ENCODE peak calls at places on chromosomes 2 and 18, in ten cellular contexts. I is endothelial cell of umbilical vein; S is tibial artery; T is CD8-positive, alpha-beta T cell; P is GM23338; K is hepatocyte; H is cardiac muscle cell; A is A549; E is breast epithelium; B is neural progenitor cell. R is an unnamed sample. For H3K4me1, the result is how much of the 10 kb centered on the place peaks cover.

GRCh38 chr2:239745790-239746308 is 279.3 kb downstream of the NDUFA10 start:
- DNase-seq in K (no peak), B (peak), H (no peak), S (no peak), I (no peak), E (no peak), A (no peak), P (no peak), T (no peak), R (no peak)

GRCh38 chr2:219124379-219125110 is 36.1 kb downstream of the NHEJ1 start:
- DNase-seq in K (peak), I (no peak), B (no peak), T (no peak), S (no peak), A (no peak), E (no peak), H (no peak), P (no peak), R (no peak)

GRCh38 chr2:45607701-45608100 is 3.4 kb downstream of the SRBD1 start:
- DNase-seq in S (no peak), T (no peak), P (peak), I (peak), H (peak), B (peak), K (peak), E (no peak), A (peak), R (no peak)

GRCh38 chr2:216553093-216553478 is 54.4 kb downstream of the RPL37A start:
- DNase-seq in K (no peak), E (no peak), B (no peak), H (no peak), T (no peak), I (no peak), A (no peak), S (no peak), P (peak), R (no peak)

GRCh38 chr18:44704137-44704791 is 23.6 kb downstream of the SETBP1 start:
- DNase-seq in B (no peak), E (no peak), H (no peak), T (no peak), P (no peak), A (no peak), S (no peak), I (no peak), K (no peak), R (no peak)

GRCh38 chr2:183010112-183010511 is 28.1 kb downstream of the NCKAP1 start:
- DNase-seq in B (peak), A (peak), K (peak), E (no peak), S (no peak), T (no peak), P (peak), H (peak), I (peak), R (no peak)

GRCh38 chr2:183078163-183078466 is 432 bp upstream of the DUSP19 start:
- DNase-seq in P (peak), T (no peak), H (peak), E (no peak), S (no peak), K (peak), A (no peak), B (no peak), I (no peak), R (no peak)

GRCh38 chr2:30339071-30339470 is 107.7 kb downstream of the LBH start:
- DNase-seq in S (no peak), I (no peak), P (no peak), T (no peak), E (no peak), K (no peak), B (no peak), H (no peak), A (no peak), R (no peak)

GRCh38 chr2:181847729-181848128 is 43.8 kb upstream of the ITPRID2 start:
- DNase-seq in P (no peak), I (no peak), S (no peak), A (no peak), B (no peak), K (no peak), E (no peak), T (no peak), H (no peak), R (no peak)

GRCh38 chr2:98479959-98480524 is 35.4 kb downstream of the INPP4A start:
- DNase-seq in B (no peak), I (peak), S (no peak), E (no peak), P (peak), K (peak), T (no peak), A (no peak), H (peak), R (no peak)

GRCh38 chr18:38427234-38427633 is 861.6 kb upstream of the CELF4 start:
- DNase-seq in A (no peak), I (no peak), T (no peak), S (no peak), E (no peak), K (no peak), P (no peak), B (peak), H (peak), R (no peak)

GRCh38 chr2:22579341-22579740 is 805.6 kb upstream of the KLHL29 start:
- DNase-seq in S (no peak), P (no peak), H (no peak), I (no peak), A (no peak), E (no peak), T (no peak), K (no peak), B (no peak), R (no peak)

GRCh38 chr2:126796931-126797621 is 101.6 kb upstream of the TEX51 start:
- DNase-seq in T (no peak), I (no peak), H (no peak), P (no peak), S (no peak), K (no peak), B (no peak), E (peak), A (no peak), R (no peak)

GRCh38 chr18:9337875-9338274 is 3.3 kb downstream of the TWSG1 start:
- DNase-seq in A (no peak), B (no peak), E (no peak), P (no peak), K (no peak), T (no peak), H (no peak), I (peak), S (no peak), R (no peak)

GRCh38 chr2:206392118-206392517 is 51.2 kb upstream of the ADAM23 start:
- DNase-seq in H (peak), I (peak), A (peak), T (no peak), E (no peak), S (no peak), B (peak), P (peak), K (peak), R (no peak)

GRCh38 chr2:237695201-237695780 is 67.9 kb downstream of the LRRFIP1 start:
- DNase-seq in K (peak), B (no peak), I (peak), S (no peak), T (no peak), A (peak), E (no peak), P (no peak), H (no peak), R (peak)

GRCh38 chr2:201908901-201909300 is 102.6 kb downstream of the CDK15 start:
- DNase-seq in B (no peak), P (no peak), H (no peak), S (no peak), I (no peak), E (no peak), K (no peak), A (no peak), T (no peak), R (no peak)

GRCh38 chr18:24055878-24056277 is 41.3 kb downstream of the TTC39C start:
- DNase-seq in S (no peak), A (no peak), H (peak), E (no peak), P (no peak), I (no peak), B (peak), K (no peak), T (no peak), R (no peak)

GRCh38 chr2:40405440-40405839 is 46.5 kb downstream of the SLC8A1 start:
- DNase-seq in A (no peak), S (no peak), I (no peak), H (no peak), P (no peak), E (no peak), T (no peak), B (no peak), K (no peak), R (no peak)

GRCh38 chr2:41967426-41968181 is 80.2 kb upstream of the PKDCC start:
- DNase-seq in A (peak), E (no peak), T (no peak), S (peak), K (no peak), B (no peak), H (no peak), I (peak), P (no peak), R (no peak)

GRCh38 chr2:1591978-1592907 is 152.1 kb downstream of the PXDN start:
- DNase-seq in B (peak), A (peak), I (peak), S (peak), H (peak), T (no peak), E (no peak), K (peak), P (peak), R (peak)

GRCh38 chr2:41405429-41405828 is 642.4 kb upstream of the PKDCC start:
- DNase-seq in S (no peak), A (no peak), T (no peak), E (no peak), I (no peak), H (no peak), P (no peak), B (no peak), K (no peak), R (no peak)

GRCh38 chr2:207881902-207882301 is 112.2 kb upstream of the FZD5 start:
- DNase-seq in A (no peak), I (no peak), K (no peak), E (no peak), B (no peak), T (no peak), P (no peak), S (no peak), H (no peak), R (no peak)

GRCh38 chr2:121803503-121803902 is 48.1 kb downstream of the TSN start:
- DNase-seq in E (no peak), K (no peak), A (no peak), H (no peak), S (no peak), B (no peak), I (no peak), T (no peak), P (peak), R (no peak)

GRCh38 chr2:113173563-113174368 is at the start of gene PSD4:
- DNase-seq in B (no peak), A (no peak), E (peak), H (no peak), K (no peak), I (no peak), P (no peak), S (peak), T (peak), R (peak)

GRCh38 chr2:240407090-240407489 is 28.4 kb upstream of the GPC1 start:
- DNase-seq in S (peak), K (no peak), B (no peak), P (no peak), T (no peak), I (no peak), A (no peak), H (no peak), E (peak), R (peak)

GRCh38 chr2:69046221-69046662 is 33.3 kb downstream of the ANTXR1 start:
- DNase-seq in K (no peak), E (no peak), H (no peak), A (peak), I (peak), T (no peak), P (no peak), S (no peak), B (no peak), R (no peak)

GRCh38 chr2:225122582-225123486 is 80.6 kb upstream of the DOCK10 start:
- DNase-seq in H (peak), I (peak), E (no peak), K (peak), B (peak), S (no peak), T (no peak), A (peak), P (peak), R (no peak)

GRCh38 chr2:54073796-54074195 is 41.6 kb upstream of the ACYP2 start:
- DNase-seq in T (no peak), P (no peak), E (no peak), I (peak), S (no peak), B (no peak), K (peak), A (peak), H (no peak), R (no peak)

GRCh38 chr18:36298113-36298701 is 694 bp downstream of the FHOD3 start:
- DNase-seq in K (no peak), H (peak), T (no peak), P (peak), S (no peak), B (peak), I (no peak), A (no peak), E (no peak), R (no peak)

GRCh38 chr2:58039170-58039611 is 7.4 kb upstream of the VRK2 start:
- DNase-seq in H (no peak), E (no peak), K (no peak), A (no peak), S (no peak), P (no peak), I (peak), B (no peak), T (no peak), R (no peak)

GRCh38 chr2:62382757-62383156 is 123.2 kb downstream of the TMEM17 start:
- DNase-seq in H (no peak), P (no peak), E (no peak), K (no peak), B (no peak), S (no peak), A (no peak), T (no peak), I (peak), R (no peak)

GRCh38 chr2:10347559-10347941 is 44.8 kb downstream of the HPCAL1 start:
- DNase-seq in E (no peak), K (no peak), B (no peak), H (no peak), A (no peak), T (no peak), P (no peak), I (peak), S (no peak), R (no peak)

GRCh38 chr2:142716463-142717242 is 160.8 kb upstream of the KYNU start:
- DNase-seq in I (peak), K (no peak), B (peak), E (no peak), H (peak), P (peak), S (peak), A (no peak), T (no peak), R (no peak)

GRCh38 chr2:121075006-121075545 is 209.9 kb downstream of the TFCP2L1 start:
- DNase-seq in P (peak), E (no peak), S (peak), A (peak), H (peak), T (no peak), K (peak), B (peak), I (peak), R (no peak)

GRCh38 chr18:3816601-3817363 is 366.8 kb downstream of the TGIF1 start:
- DNase-seq in H (no peak), B (no peak), K (peak), S (no peak), A (peak), T (no peak), I (peak), E (no peak), P (no peak), R (no peak)

GRCh38 chr18:56221195-56222065 is 417.0 kb downstream of the TXNL1 start:
- DNase-seq in A (no peak), K (no peak), E (no peak), H (no peak), S (no peak), T (no peak), P (no peak), B (no peak), I (no peak), R (no peak)

GRCh38 chr2:159265171-159265576 is 21.3 kb downstream of the WDSUB1 start:
- DNase-seq in T (no peak), S (no peak), B (no peak), A (peak), I (no peak), E (no peak), H (peak), P (peak), K (no peak), R (no peak)

DNA sequence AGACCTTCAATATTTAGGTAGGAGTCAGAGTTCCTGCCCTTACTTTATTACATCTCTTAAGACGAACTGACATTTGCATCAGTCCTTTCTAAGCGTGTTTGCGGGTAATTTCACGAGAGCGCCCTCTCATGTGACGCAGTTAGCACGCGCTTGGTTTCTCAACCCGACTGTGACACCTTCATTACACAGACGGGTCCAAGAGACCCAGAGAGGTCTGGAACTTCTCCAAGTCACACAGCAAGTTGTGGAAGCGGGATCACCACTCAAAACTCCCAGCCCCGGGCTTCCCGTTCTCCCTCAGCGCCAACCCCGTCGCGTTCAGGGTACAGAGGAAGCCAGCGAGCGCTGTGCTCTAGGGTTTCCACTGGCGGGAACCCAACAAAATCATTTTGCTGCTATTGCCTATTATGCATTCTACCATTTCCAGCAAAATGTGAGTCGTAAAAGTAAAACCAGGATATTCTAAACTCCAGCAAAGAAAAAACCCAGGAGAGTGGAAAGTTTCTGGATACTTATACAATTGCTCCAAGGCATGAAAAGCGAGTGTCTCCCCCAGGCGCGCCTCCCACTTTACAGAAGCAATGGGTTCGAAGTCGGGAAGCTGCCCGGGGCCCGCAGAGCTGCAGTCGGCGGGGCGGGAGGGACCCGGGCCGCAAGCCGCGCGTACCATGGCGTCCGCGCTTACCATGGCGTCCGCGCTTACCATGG is 583 bp downstream of the ENOSF1 start:
- DNase-seq in S (peak), K (peak), P (peak), T (peak), B (peak), I (peak), E (peak), H (peak), A (peak), R (peak)
- TF ChIP-seq CTCF in S (no peak), K (peak), P (peak), T (no peak), B (no peak), I (peak), E (no peak), H (no peak), A (peak), R (no peak)

DNA sequence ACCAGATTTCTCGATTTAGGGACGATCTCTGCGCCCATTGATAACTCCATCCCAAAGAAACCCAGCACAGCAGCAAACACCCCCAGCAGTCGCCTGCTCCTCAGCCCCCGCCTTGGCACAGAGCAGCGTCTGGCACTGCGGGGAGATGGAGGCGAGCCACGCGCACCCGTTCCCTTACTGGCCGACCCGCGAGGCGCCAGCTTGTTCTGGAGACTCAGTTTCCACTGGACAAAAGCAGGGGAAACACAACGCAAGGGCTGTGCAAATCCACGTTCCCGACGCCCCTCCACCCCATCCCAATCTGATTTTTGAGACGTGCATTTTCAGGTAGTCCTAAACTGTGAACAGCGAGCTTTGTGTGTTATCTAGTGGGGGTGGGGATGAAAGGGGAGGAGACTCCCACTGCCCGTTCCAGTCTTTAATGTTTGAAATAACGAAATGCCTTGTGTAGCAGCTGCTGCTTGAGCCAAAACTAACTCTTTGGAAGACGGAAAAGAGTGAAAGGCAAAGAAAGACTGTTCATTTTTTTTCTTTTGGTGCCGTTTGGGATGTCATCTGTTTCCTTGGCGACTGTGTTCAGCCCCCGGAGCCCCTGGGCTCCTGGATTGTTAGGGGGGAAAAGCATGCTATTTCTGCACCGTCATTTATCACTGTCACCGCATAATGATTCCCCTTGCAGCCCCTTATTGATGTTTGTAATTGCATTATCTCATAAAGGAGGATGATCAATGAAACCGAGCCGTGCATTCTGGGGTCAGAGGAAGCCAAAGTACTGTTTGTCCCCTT is 143.3 kb downstream of the MEIS1 start:
- DNase-seq in T (no peak), S (no peak), H (peak), K (peak), I (no peak), A (no peak), B (peak), E (no peak), P (no peak), R (no peak)
- H3K27ac ChIP-seq in T (no peak), S (no peak), H (peak), K (peak), I (no peak), A (no peak), B (no peak), E (peak), P (no peak), R (peak)

DNA sequence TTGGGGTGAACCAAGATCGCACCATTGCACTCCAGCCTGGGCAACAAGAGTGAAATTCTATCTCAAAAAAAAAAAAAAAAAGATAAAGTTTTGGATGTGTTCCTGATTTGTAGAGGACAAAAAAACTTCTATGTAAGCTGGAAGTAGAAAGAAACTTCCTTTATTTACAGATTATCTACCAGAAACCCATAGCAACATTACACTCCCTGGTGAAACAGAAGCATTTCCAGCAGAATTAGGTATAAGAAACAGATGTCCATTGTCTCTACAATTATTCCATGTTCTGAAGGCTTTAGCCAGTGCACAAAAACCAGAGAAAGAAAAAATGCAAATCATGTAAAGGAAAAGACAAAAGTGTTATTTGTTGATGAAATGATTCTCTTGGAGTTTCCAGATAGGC is 4.9 kb downstream of the TUBB6 start:
- DNase-seq in H (no peak), K (no peak), I (no peak), S (no peak), T (no peak), E (no peak), B (no peak), P (no peak), A (no peak), R (no peak)
- H3K4me1 ChIP-seq in H (under half), K (under half), I (under half), S (under half), T (under half), E (under half), B (under half), P (under half), A (under half), R (under half)

GRCh38 chr2:35114765-35115164 is 1240.8 kb upstream of the CRIM1 start:
- DNase-seq in E (no peak), S (no peak), T (no peak), H (peak), A (peak), K (peak), I (no peak), B (peak), P (peak), R (no peak)
- TF ChIP-seq CTCF in E (no peak), S (no peak), T (no peak), H (no peak), A (peak), K (peak), I (no peak), B (peak), P (peak), R (no peak)

GRCh38 chr2:169221745-169222369 is 140.5 kb downstream of the LRP2 start:
- DNase-seq in B (no peak), T (no peak), E (no peak), A (peak), K (peak), P (peak), S (no peak), I (peak), H (peak), R (no peak)

GRCh38 chr2:169229590-169229989 is 132.7 kb downstream of the LRP2 start:
- DNase-seq in K (no peak), E (no peak), S (no peak), H (no peak), I (no peak), P (no peak), T (no peak), A (no peak), B (no peak), R (no peak)

GRCh38 chr2:169222665-169223064 is 139.7 kb downstream of the LRP2 start:
- DNase-seq in I (no peak), H (no peak), A (no peak), P (no peak), K (no peak), E (no peak), B (no peak), T (no peak), S (no peak), R (no peak)

GRCh38 chr2:169225233-169225750 is 137.0 kb downstream of the LRP2 start:
- DNase-seq in S (no peak), T (no peak), A (no peak), P (no peak), B (no peak), H (no peak), K (no peak), I (no peak), E (no peak), R (no peak)

GRCh38 chr2:169225906-169226305 is 136.4 kb downstream of the LRP2 start:
- DNase-seq in I (no peak), E (no peak), K (no peak), S (no peak), A (no peak), P (no peak), B (no peak), T (no peak), H (no peak), R (no peak)
- H3K27ac ChIP-seq in I (no peak), E (no peak), K (no peak), S (no peak), A (no peak), P (no peak), B (no peak), T (no peak), H (no peak), R (no peak)

R was measured in ascending aorta.